ENCODE peak calls at places on chromosome 20, in five cellular contexts. One of them, this sample, is unnamed.

GRCh38 chr20:3102575-3103368 is 18.2 kb upstream of the AVP start:
- DNase-seq in GM12878: no peak
- DNase-seq in GM23338: no peak
- DNase-seq in K562: no peak
- DNase-seq in A549: no peak
- DNase-seq in this sample: no peak

GRCh38 chr20:33667245-33668086 is 723 bp downstream of the ACTL10 start:
- DNase-seq in GM12878: no peak
- DNase-seq in K562: no peak
- DNase-seq in GM23338: no peak
- DNase-seq in A549: no peak
- DNase-seq in this sample: no peak

GRCh38 chr20:62327726-62328495 is 25.1 kb downstream of the ADRM1 start:
- DNase-seq in A549: no peak
- DNase-seq in GM23338: no peak
- DNase-seq in GM12878: no peak
- DNase-seq in K562: no peak
- DNase-seq in this sample: no peak

GRCh38 chr20:9550283-9550682 is 35.9 kb downstream of the LAMP5 start:
- DNase-seq in GM12878: no peak
- DNase-seq in K562: no peak
- DNase-seq in A549: no peak
- DNase-seq in GM23338: no peak
- DNase-seq in this sample: no peak

GRCh38 chr20:60236613-60237012 is 278.4 kb downstream of the CDH26 start:
- DNase-seq in K562: no peak
- DNase-seq in A549: no peak
- DNase-seq in GM12878: no peak
- DNase-seq in GM23338: no peak
- DNase-seq in this sample: no peak

GRCh38 chr20:48822879-48823385 is 4.9 kb downstream of the PREX1 start:
- DNase-seq in A549: no peak
- DNase-seq in GM12878: peak
- DNase-seq in K562: no peak
- DNase-seq in GM23338: no peak
- DNase-seq in this sample: no peak

GRCh38 chr20:10228330-10228729 is 9.7 kb downstream of the SNAP25 start:
- DNase-seq in A549: no peak
- DNase-seq in GM23338: no peak
- DNase-seq in K562: no peak
- DNase-seq in GM12878: no peak
- DNase-seq in this sample: peak

GRCh38 chr20:59032713-59033059 is 551 bp upstream of the ATP5F1E start:
- DNase-seq in GM23338: no peak
- DNase-seq in K562: no peak
- DNase-seq in A549: peak
- DNase-seq in GM12878: no peak
- DNase-seq in this sample: peak

GRCh38 chr20:58712823-58713731 is 20.5 kb downstream of the NPEPL1 start:
- DNase-seq in A549: no peak
- DNase-seq in GM23338: no peak
- DNase-seq in K562: no peak
- DNase-seq in GM12878: no peak
- DNase-seq in this sample: no peak

DNA sequence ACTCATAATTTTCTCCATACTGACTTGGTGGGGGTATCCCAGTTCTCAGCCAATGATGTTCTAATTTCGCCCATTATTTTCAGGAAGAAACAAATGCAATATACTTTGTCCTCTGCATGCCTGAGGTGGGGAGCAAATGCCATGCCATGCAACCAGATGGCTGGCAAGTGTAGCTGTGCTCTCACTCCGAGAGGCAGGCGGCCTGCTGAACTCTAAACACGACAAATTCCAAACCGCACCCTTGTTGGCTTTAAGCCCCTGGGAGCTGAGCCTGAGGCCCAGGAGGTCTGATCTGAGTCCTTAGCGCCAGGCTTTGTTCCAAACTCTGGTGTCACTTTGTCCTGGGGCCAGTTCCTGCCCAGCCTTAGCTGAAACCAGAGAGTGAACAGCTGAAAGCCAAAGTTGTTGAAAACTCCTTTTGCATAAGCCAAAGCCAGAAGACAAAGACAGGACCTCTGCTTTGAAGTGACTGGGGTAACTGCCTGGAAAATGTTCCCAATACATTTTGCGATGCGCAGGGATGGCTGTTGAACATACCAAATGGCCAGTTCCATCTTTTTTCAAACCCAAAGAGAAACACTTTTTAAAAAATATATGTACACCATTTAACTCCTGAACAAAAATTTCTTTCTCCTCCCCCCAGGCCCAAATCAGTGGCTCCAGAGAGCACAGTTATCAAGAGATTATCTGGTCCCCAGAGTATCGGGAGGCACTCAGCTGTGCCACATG is 46.2 kb downstream of the TTI1 start:
- DNase-seq in K562: no peak
- DNase-seq in GM12878: no peak
- DNase-seq in GM23338: peak
- DNase-seq in A549: no peak
- DNase-seq in this sample: peak
- TF ChIP-seq JUNB in K562: no peak
- TF ChIP-seq JUNB in GM12878: no peak
- TF ChIP-seq JUNB in GM23338: no peak
- TF ChIP-seq JUNB in A549: no peak
- TF ChIP-seq JUNB in this sample: no peak

GRCh38 chr20:1391640-1392442 is 1.0 kb downstream of the FKBP1A start:
- DNase-seq in A549: no peak
- DNase-seq in GM23338: peak
- DNase-seq in K562: peak
- DNase-seq in GM12878: no peak
- DNase-seq in this sample: no peak
- TF ChIP-seq JUNB in A549: no peak
- TF ChIP-seq JUNB in GM23338: no peak
- TF ChIP-seq JUNB in K562: no peak
- TF ChIP-seq JUNB in GM12878: no peak
- TF ChIP-seq JUNB in this sample: no peak

DNA sequence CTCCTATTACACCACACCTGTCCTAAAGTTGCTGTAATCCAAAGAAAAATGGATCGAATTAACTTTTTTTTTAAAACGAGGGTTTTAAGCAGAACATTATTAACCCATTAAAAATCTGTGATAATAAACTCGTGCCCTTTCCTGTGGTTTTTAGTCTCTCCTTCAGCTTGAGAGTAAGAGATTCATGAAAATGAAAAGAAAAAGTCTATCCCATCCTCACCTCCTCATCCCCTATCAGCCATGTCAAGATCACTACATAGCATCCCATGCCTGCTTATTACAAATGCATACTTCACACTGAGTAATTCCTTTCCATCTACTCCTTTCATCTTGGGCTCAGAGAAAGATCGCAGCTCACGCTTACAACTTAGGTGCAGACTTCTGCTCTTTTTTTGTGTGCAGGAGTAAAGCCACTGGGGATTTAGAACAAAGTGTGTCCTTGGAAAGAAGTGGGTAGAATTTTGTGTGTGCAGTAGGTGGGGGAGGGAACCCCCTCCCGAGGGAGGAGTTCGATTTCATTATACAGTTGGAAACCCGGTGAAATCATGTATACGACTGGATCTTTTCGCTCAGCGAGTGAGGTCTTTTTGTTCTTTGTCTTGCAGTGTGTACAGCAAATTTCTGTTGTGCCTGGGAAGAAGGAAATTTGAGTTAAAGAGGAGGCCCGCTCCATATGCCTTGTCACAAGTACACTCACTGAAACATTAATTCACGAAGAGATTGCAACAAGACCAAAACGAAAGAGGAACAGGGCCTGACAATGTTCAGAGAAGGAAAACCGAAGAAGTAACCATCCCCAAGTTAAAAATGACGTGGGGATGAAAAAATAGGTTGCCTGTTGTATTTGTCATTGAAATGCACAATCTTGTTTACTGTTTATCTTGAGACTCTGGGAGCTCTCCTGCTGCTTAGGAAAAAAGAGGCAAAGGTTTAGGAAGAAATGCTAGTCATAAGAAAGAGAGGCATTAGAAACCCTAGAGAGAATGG is 146.5 kb upstream of the ZNF217 start:
- DNase-seq in K562: peak
- DNase-seq in GM23338: no peak
- DNase-seq in A549: no peak
- DNase-seq in GM12878: no peak
- DNase-seq in this sample: no peak
- TF ChIP-seq JUNB in K562: no peak
- TF ChIP-seq JUNB in GM23338: no peak
- TF ChIP-seq JUNB in A549: no peak
- TF ChIP-seq JUNB in GM12878: peak
- TF ChIP-seq JUNB in this sample: no peak

DNA sequence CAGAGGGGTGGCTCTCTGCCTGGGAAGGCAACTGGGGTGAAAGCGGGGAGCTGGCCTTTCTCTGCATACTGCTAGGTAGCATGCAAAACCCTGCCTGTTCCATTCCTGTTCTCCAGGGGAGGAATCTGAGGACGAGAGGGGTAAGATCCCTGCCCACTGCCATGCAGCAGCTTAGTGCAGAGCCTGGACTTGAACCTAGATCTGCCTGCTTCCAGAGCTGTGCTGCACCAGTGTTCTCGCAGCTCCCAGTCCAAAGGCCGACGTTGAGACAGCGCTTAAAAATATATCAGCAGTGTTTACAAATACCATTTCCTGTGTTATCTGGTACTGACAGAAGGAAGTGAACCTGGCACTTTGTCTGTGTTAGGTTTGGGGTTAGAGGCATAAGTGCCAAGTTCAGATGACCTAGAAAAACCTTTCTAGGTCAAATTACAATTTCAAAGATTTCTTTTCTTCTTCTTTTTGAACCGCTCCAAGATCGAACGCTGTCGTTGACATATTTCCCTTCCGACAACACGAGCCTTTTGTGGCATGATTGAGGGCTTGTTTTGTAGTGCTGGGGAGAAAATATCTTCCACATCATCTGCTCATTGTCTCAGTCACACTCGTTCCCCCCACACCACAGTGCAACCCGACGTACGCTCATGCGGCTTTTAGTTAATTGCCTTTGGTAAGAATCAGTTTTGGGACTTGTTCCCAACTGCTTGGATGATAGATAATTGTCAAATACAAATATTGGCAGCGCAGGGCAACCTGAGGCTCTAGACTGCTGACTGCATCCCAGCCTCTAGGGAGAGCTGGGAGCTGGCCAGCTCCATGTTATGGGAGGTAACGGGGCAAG is 44.6 kb downstream of the TOX2 start:
- DNase-seq in K562: no peak
- DNase-seq in GM12878: no peak
- DNase-seq in A549: no peak
- DNase-seq in GM23338: no peak
- DNase-seq in this sample: peak
- TF ChIP-seq JUNB in K562: no peak
- TF ChIP-seq JUNB in GM12878: no peak
- TF ChIP-seq JUNB in A549: no peak
- TF ChIP-seq JUNB in GM23338: no peak
- TF ChIP-seq JUNB in this sample: peak

This sample was measured in HepG2.